ENCODE peak calls at places on chromosomes 5 and 9, in four cellular contexts. R, D, A and C are unnamed samples.

GRCh38 chr9:79489241-79490000 is 82.3 kb upstream of the TLE4 start:
- DNase-seq in R (no peak), D (no peak), A (peak), C (no peak)

GRCh38 chr5:14741721-14742426 is 77.4 kb downstream of the OTULIN start:
- DNase-seq in R (no peak), D (no peak), A (no peak), C (no peak)

GRCh38 chr5:180519098-180519497 is 24.9 kb downstream of the CNOT6 start:
- DNase-seq in R (no peak), D (no peak), A (no peak), C (no peak)

GRCh38 chr5:172821340-172821985 is 12.6 kb upstream of the ERGIC1 start:
- DNase-seq in R (no peak), D (no peak), A (no peak), C (no peak)

GRCh38 chr9:126164796-126165525 is 161.7 kb upstream of the MVB12B start:
- DNase-seq in R (no peak), D (no peak), A (no peak), C (no peak)

GRCh38 chr9:134689320-134690181 is 47.9 kb downstream of the COL5A1 start:
- DNase-seq in R (peak), D (peak), A (peak), C (peak)

GRCh38 chr5:135210286-135211055 is 176.4 kb upstream of the PITX1 start:
- DNase-seq in R (no peak), D (no peak), A (no peak), C (no peak)

GRCh38 chr5:17187401-17187800 is 30.0 kb upstream of the BASP1 start:
- DNase-seq in R (no peak), D (no peak), A (no peak), C (no peak)

GRCh38 chr9:120578614-120579013 is 1.4 kb downstream of the CDK5RAP2 start:
- DNase-seq in R (no peak), D (no peak), A (no peak), C (no peak)

GRCh38 chr9:136564379-136564988 is 18.6 kb upstream of the NOTCH1 start:
- DNase-seq in R (peak), D (no peak), A (no peak), C (no peak)

GRCh38 chr9:135559606-135560005 is 1.9 kb upstream of the PAEP start:
- DNase-seq in R (no peak), D (no peak), A (no peak), C (no peak)

GRCh38 chr9:92140074-92140753 is 25.0 kb upstream of the SPTLC1 start:
- DNase-seq in R (peak), D (peak), A (peak), C (peak)

GRCh38 chr9:89173072-89173471 is 5.5 kb downstream of the SHC3 start:
- DNase-seq in R (no peak), D (no peak), A (no peak), C (no peak)

GRCh38 chr9:89171231-89171630 is 7.4 kb downstream of the SHC3 start:
- DNase-seq in R (no peak), D (no peak), A (no peak), C (no peak)

GRCh38 chr9:89168901-89169813 is 9.5 kb downstream of the SHC3 start:
- DNase-seq in R (no peak), D (no peak), A (no peak), C (no peak)

GRCh38 chr9:89172398-89172797 is 6.2 kb downstream of the SHC3 start:
- DNase-seq in R (no peak), D (no peak), A (no peak), C (no peak)

GRCh38 chr9:89171693-89172092 is 6.9 kb downstream of the SHC3 start:
- DNase-seq in R (no peak), D (no peak), A (no peak), C (no peak)
- TF ChIP-seq CTCF in R (peak), D (no peak), A (peak), C (no peak)

DNA sequence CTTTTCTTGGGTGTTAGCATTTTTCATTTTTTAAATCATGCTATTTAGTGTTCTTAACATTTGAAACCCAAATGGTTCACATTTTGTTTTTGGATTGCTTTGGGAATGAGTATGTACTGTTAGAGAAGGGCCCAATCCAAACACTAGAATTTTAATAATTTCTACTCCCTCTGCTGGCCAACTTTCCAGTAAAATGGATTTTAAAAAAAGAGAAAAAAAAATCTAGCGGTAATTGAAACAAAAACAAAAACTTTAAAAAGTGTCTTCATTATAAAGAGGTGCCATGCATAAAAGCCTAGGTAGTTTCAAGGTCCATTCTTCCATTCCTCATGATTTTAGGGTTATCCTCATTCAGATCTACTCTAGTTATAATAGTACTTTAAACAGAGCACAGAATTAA is 32.1 kb upstream of the RICTOR start:
- DNase-seq in R (peak), D (no peak), A (no peak), C (no peak)
- TF ChIP-seq CTCF in R (peak), D (peak), A (peak), C (peak)

GRCh38 chr5:68745459-68745858 is 348.4 kb upstream of the SLC30A5 start:
- DNase-seq in R (no peak), D (no peak), A (no peak), C (no peak)
- TF ChIP-seq CTCF in R (peak), D (no peak), A (peak), C (peak)

GRCh38 chr5:68336200-68336599 is 120.6 kb downstream of the PIK3R1 start:
- DNase-seq in R (no peak), D (no peak), A (no peak), C (no peak)

GRCh38 chr5:68332546-68332945 is 117.0 kb downstream of the PIK3R1 start:
- DNase-seq in R (no peak), D (no peak), A (no peak), C (no peak)

GRCh38 chr5:68335075-68335474 is 119.5 kb downstream of the PIK3R1 start:
- DNase-seq in R (no peak), D (no peak), A (no peak), C (no peak)

GRCh38 chr5:68334550-68334880 is 119.0 kb downstream of the PIK3R1 start:
- DNase-seq in R (no peak), D (no peak), A (no peak), C (no peak)

DNA sequence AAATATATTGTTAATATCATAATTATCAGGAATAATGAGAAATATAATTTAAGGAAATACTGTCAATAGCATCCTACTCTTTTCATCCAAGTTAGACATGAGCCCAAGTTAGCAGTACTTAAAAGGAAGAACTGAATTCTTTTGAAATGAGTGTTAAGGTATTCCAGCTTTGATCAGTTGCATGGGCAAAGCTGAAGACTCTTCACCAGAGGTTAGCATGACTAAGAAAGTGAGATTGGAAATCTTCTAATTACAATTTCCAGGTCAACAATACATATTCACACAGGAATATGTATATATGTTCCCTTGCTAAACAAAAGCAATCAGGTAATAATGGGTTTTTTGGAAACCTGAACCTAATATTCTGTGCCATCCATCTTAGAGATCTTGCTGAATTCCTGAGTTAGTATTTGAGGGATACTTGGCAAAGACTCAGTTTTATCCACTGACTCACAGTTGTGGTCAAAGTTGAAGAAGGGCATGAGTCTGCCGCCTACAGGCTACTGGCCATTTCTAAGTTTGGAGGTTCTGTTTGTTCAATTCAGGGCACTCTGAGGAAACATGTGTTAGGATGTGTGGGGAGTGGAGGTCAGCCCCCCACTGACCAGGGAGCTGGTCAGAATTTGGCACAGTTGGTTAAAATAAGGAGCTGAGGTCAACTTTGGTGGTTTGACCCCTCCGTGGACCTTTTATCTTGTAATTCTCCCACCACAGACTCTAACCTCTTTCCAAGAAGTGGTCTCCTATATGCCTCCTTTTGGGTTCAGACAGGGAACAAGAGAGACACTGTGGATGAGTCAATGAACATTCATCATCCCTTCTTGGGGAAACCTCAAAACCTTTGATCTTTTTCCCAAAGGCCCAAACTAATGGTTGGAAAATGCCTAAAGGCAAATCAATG is 118.3 kb downstream of the PIK3R1 start:
- DNase-seq in R (peak), D (no peak), A (no peak), C (no peak)
- TF ChIP-seq CTCF in R (peak), D (no peak), A (no peak), C (no peak)

DNA sequence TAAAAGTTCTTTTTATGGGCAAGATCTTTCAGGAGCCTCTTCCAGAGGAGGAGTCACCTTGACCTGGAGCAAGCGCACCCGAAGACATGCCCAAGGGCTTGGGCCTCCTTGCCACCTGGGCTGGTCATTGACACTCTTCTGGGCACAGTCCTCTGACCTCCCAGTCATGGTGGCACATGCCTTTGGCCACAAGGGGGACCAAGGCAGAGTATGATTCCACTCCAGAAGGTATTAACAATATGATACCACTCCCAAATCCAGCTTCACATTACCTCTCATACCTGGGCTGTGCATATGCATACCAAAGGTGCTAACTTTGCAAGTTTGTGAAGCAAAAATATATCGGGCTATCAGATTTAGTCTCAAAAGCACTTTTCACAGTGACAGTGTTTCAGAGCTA is 84.6 kb downstream of the MAST4 start:
- DNase-seq in R (no peak), D (no peak), A (peak), C (no peak)
- TF ChIP-seq CTCF in R (no peak), D (peak), A (peak), C (peak)